ENCODE peak calls at places on chromosomes 3 and 15, in nine cellular contexts. I, M, P, V, Y, W, Z, T and U are unnamed samples.

GRCh38 chr3:126312326-126312725 is 44.9 kb downstream of the KLF15 start:
- DNase-seq in T (no peak), P (no peak), V (no peak), M (no peak), I (no peak), Y (no peak), Z (no peak), W (no peak), U (no peak)

GRCh38 chr3:53780806-53781205 is 65.4 kb downstream of the CHDH start:
- DNase-seq in Y (no peak), T (no peak), Z (no peak), M (no peak), W (no peak), P (no peak), I (no peak), V (no peak), U (no peak)

GRCh38 chr15:101019351-101019750 is 100.2 kb downstream of the LRRK1 start:
- DNase-seq in Z (no peak), Y (peak; percentile 8), I (no peak), T (no peak), V (no peak), P (no peak), M (no peak), W (peak; percentile 12), U (no peak)

GRCh38 chr3:195099976-195100755 is 170.8 kb downstream of the XXYLT1 start:
- DNase-seq in P (no peak), I (no peak), T (no peak), V (no peak), M (no peak), Z (no peak), W (no peak), Y (no peak), U (no peak)

GRCh38 chr15:25844981-25845680 is 18.0 kb downstream of the ATP10A start:
- DNase-seq in Z (no peak), V (no peak), M (no peak), W (no peak), Y (no peak), P (no peak), T (no peak), I (no peak), U (no peak)

GRCh38 chr15:64749167-64749566 is 26.2 kb downstream of the RBPMS2 start:
- DNase-seq in Y (no peak), Z (peak; percentile 59), I (no peak), M (no peak), T (no peak), V (no peak), W (no peak), P (no peak), U (no peak)

GRCh38 chr3:23439080-23439479 is 236.0 kb downstream of the UBE2E2 start:
- DNase-seq in T (no peak), M (no peak), Y (no peak), P (no peak), V (no peak), W (no peak), Z (no peak), I (no peak), U (no peak)

GRCh38 chr15:88061452-88061851 is 195.1 kb downstream of the NTRK3 start:
- DNase-seq in M (no peak), V (no peak), Z (no peak), Y (no peak), P (peak; percentile 40), T (no peak), W (no peak), I (no peak), U (no peak)

GRCh38 chr3:179962617-179963387 is 73.9 kb downstream of the PEX5L start:
- DNase-seq in M (no peak), T (no peak), W (no peak), V (no peak), P (no peak), I (no peak), Z (no peak), Y (no peak), U (no peak)

GRCh38 chr3:133452603-133453313 is 52.9 kb downstream of the BFSP2 start:
- DNase-seq in T (no peak), M (no peak), V (no peak), P (no peak), Y (no peak), I (no peak), W (no peak), Z (no peak), U (no peak)